ENCODE peak calls at places on chromosomes 3 and 15, in five cellular contexts. A, H, E, X and Z are unnamed samples.

GRCh38 chr15:43093026-43093425 is 12.8 kb downstream of the UBR1 start:
- DNase-seq in X (no peak), E (no peak), H (no peak), A (no peak), Z (no peak)

GRCh38 chr3:59451041-59451763 is 401.4 kb upstream of the CFAP20DC start:
- DNase-seq in X (no peak), H (no peak), A (no peak), E (no peak), Z (no peak)

GRCh38 chr3:57972421-57973111 is 35.7 kb upstream of the FLNB start:
- DNase-seq in E (peak), X (no peak), A (no peak), H (no peak), Z (no peak)

GRCh38 chr15:40217166-40217785 is 21.6 kb upstream of the PAK6 start:
- DNase-seq in E (peak), A (peak), X (no peak), H (peak), Z (no peak)

GRCh38 chr3:51544011-51544775 is 5.7 kb downstream of the RAD54L2 start:
- DNase-seq in H (no peak), X (no peak), E (no peak), A (no peak), Z (no peak)

GRCh38 chr3:157104928-157105652 is 54.9 kb downstream of the CCNL1 start:
- DNase-seq in A (no peak), H (no peak), X (no peak), E (peak), Z (no peak)

GRCh38 chr3:27565201-27565827 is 81.1 kb upstream of the SLC4A7 start:
- DNase-seq in H (no peak), X (no peak), E (no peak), A (no peak), Z (no peak)

GRCh38 chr15:87871130-87871737 is 385.3 kb downstream of the NTRK3 start:
- DNase-seq in X (no peak), H (no peak), E (no peak), A (no peak), Z (no peak)

GRCh38 chr3:46664971-46665762 is 28.3 kb downstream of the ALS2CL start:
- DNase-seq in E (no peak), A (no peak), H (no peak), X (peak), Z (peak)

GRCh38 chr15:78139564-78139963 is 8.3 kb upstream of the CIB2 start:
- DNase-seq in A (no peak), E (no peak), H (no peak), X (no peak), Z (no peak)

GRCh38 chr3:192892981-192893827 is 24.5 kb downstream of the MB21D2 start:
- DNase-seq in A (no peak), H (peak), E (peak), X (peak), Z (peak)

GRCh38 chr3:32835049-32835371 is 17.2 kb downstream of the TRIM71 start:
- DNase-seq in E (no peak), X (no peak), H (no peak), A (no peak), Z (no peak)

GRCh38 chr15:68054658-68055223 is 626 bp downstream of the PIAS1 start:
- DNase-seq in X (peak), E (no peak), H (no peak), A (peak), Z (peak)

GRCh38 chr15:71777216-71777943 is 33.0 kb upstream of the NR2E3 start:
- DNase-seq in A (no peak), E (no peak), H (no peak), X (no peak), Z (no peak)

GRCh38 chr15:39265261-39265660 is 315.6 kb upstream of the THBS1 start:
- DNase-seq in H (no peak), A (no peak), E (no peak), X (no peak), Z (no peak)

GRCh38 chr3:118526758-118527526 is 507.7 kb downstream of the IGSF11 start:
- DNase-seq in H (no peak), X (no peak), A (no peak), E (no peak), Z (no peak)

GRCh38 chr15:47743385-47743784 is 26.1 kb downstream of the SEMA6D start:
- DNase-seq in E (no peak), H (no peak), A (no peak), X (no peak), Z (no peak)

GRCh38 chr3:30347679-30348216 is 258.7 kb upstream of the TGFBR2 start:
- DNase-seq in E (peak), A (no peak), X (no peak), H (no peak), Z (no peak)

GRCh38 chr3:151214459-151214858 is 11.4 kb upstream of the GPR171 start:
- DNase-seq in E (no peak), X (no peak), A (no peak), H (no peak), Z (no peak)

GRCh38 chr3:99498544-99499234 is 139.7 kb upstream of the COL8A1 start:
- DNase-seq in A (no peak), E (no peak), H (no peak), X (no peak), Z (no peak)

GRCh38 chr15:41965441-41966413 is 6.6 kb downstream of the EHD4 start:
- DNase-seq in H (no peak), A (no peak), X (no peak), E (no peak), Z (no peak)

GRCh38 chr3:27387625-27388024 is 18.4 kb upstream of the NEK10 start:
- DNase-seq in H (no peak), X (no peak), E (no peak), A (no peak), Z (no peak)

GRCh38 chr15:29904731-29905417 is 82.6 kb upstream of the TJP1 start:
- DNase-seq in A (no peak), H (no peak), E (no peak), X (no peak), Z (no peak)

GRCh38 chr15:63323798-63324651 is 46.6 kb downstream of the APH1B start:
- DNase-seq in H (peak), A (no peak), E (no peak), X (no peak), Z (no peak)

GRCh38 chr3:180408654-180409053 is 193.3 kb upstream of the TTC14 start:
- DNase-seq in E (no peak), X (no peak), H (no peak), A (no peak), Z (no peak)

GRCh38 chr3:37181766-37182165 is 7.4 kb upstream of the LRRFIP2 start:
- DNase-seq in X (no peak), A (no peak), H (no peak), E (no peak), Z (no peak)

GRCh38 chr3:133256787-133257483 is 142.9 kb upstream of the BFSP2 start:
- DNase-seq in X (no peak), A (no peak), E (no peak), H (no peak), Z (no peak)